ENCODE peak calls at places on chromosomes 5 and 9, in nine cellular contexts. E is HCT116; Q is breast epithelium; R is BJ; O is MM.1S; B is GM23248; I is CD4-positive, alpha-beta memory T cell; N is effector memory CD4-positive, alpha-beta T cell; X is left lung. A is an unnamed sample.

GRCh38 chr9:134059661-134060395 is 8.0 kb downstream of the BRD3 start:
- DNase-seq in E (no peak), Q (no peak), R (no peak), O (peak; percentile 90), B (no peak), I (no peak), N (no peak), X (peak; percentile 70), A (peak; percentile 53)

GRCh38 chr5:38782185-38782584 is 63.6 kb upstream of the OSMR start:
- DNase-seq in E (no peak), Q (no peak), R (no peak), O (peak; percentile 36), B (no peak), I (no peak), N (no peak), X (no peak), A (no peak)

GRCh38 chr9:113011911-113012381 is at the start of gene ZNF883:
- DNase-seq in E (no peak), Q (no peak), R (peak; percentile 0), O (peak; percentile 50), B (peak; percentile 85), I (no peak), N (no peak), X (peak; percentile 67), A (peak; percentile 9)

GRCh38 chr5:1901081-1901480 is 18.4 kb upstream of the IRX4 start:
- DNase-seq in E (no peak), Q (no peak), R (no peak), O (no peak), B (peak; percentile 45), I (no peak), N (no peak), X (no peak), A (no peak)

GRCh38 chr5:141664733-141665461 is 13.7 kb upstream of the FCHSD1 start:
- DNase-seq in E (peak; percentile 54), Q (peak; percentile 61), R (no peak), O (peak; percentile 55), B (peak; percentile 69), I (peak; percentile 60), N (peak; percentile 42), X (peak; percentile 77), A (peak; percentile 50)

GRCh38 chr5:56977034-56977433 is 25.1 kb upstream of the MIER3 start:
- DNase-seq in E (no peak), Q (no peak), R (no peak), O (no peak), B (no peak), I (no peak), N (no peak), X (peak; percentile 66), A (no peak)

GRCh38 chr5:157366741-157367684 is 93.0 kb upstream of the NIPAL4 start:
- DNase-seq in E (no peak), Q (no peak), R (peak; percentile 12), O (no peak), B (peak; percentile 84), I (no peak), N (no peak), X (no peak), A (no peak)

GRCh38 chr5:9430306-9430705 is 115.6 kb downstream of the SEMA5A start:
- DNase-seq in E (no peak), Q (no peak), R (no peak), O (no peak), B (no peak), I (no peak), N (no peak), X (no peak), A (no peak)

GRCh38 chr5:7897014-7897600 is 28.2 kb downstream of the MTRR start:
- DNase-seq in E (no peak), Q (no peak), R (no peak), O (no peak), B (peak; percentile 65), I (no peak), N (no peak), X (no peak), A (no peak)

GRCh38 chr5:79886940-79887339 is 104.1 kb downstream of the MTX3 start:
- DNase-seq in E (no peak), Q (no peak), R (no peak), O (peak; percentile 91), B (no peak), I (no peak), N (no peak), X (no peak), A (no peak)

GRCh38 chr5:134784241-134784920 is 25.8 kb downstream of the DDX46 start:
- DNase-seq in E (no peak), Q (no peak), R (no peak), O (no peak), B (peak; percentile 15), I (no peak), N (no peak), X (no peak), A (no peak)

GRCh38 chr9:27124151-27124550 is 15.1 kb downstream of the TEK start:
- DNase-seq in E (no peak), Q (no peak), R (no peak), O (no peak), B (peak; percentile 12), I (no peak), N (no peak), X (no peak), A (no peak)

GRCh38 chr5:160169326-160169725 is 50.1 kb upstream of the PWWP2A start:
- DNase-seq in E (no peak), Q (no peak), R (peak; percentile 70), O (no peak), B (peak; percentile 96), I (no peak), N (no peak), X (no peak), A (no peak)

GRCh38 chr5:179762781-179763176 is 30.2 kb downstream of the MAML1 start:
- DNase-seq in E (no peak), Q (no peak), R (peak; percentile 35), O (no peak), B (peak; percentile 74), I (no peak), N (no peak), X (no peak), A (no peak)

GRCh38 chr5:109862301-109862700 is 172.6 kb downstream of the MAN2A1 start:
- DNase-seq in E (no peak), Q (no peak), R (no peak), O (no peak), B (no peak), I (no peak), N (no peak), X (no peak), A (no peak)

GRCh38 chr5:72138943-72139467 is 31.7 kb downstream of the MAP1B start:
- DNase-seq in E (no peak), Q (no peak), R (peak; percentile 84), O (no peak), B (peak; percentile 97), I (no peak), N (no peak), X (no peak), A (peak; percentile 53)

GRCh38 chr5:151556808-151557207 is 34.3 kb downstream of the FAT2 start:
- DNase-seq in E (no peak), Q (no peak), R (no peak), O (no peak), B (no peak), I (no peak), N (no peak), X (no peak), A (no peak)

GRCh38 chr9:112193562-112194288 is 18.6 kb upstream of the SUSD1 start:
- DNase-seq in E (no peak), Q (no peak), R (no peak), O (no peak), B (no peak), I (no peak), N (no peak), X (no peak), A (no peak)

GRCh38 chr5:173645437-173645807 is 29.0 kb upstream of the BOD1 start:
- DNase-seq in E (no peak), Q (no peak), R (peak; percentile 19), O (no peak), B (peak; percentile 16), I (no peak), N (no peak), X (peak; percentile 63), A (no peak)

GRCh38 chr5:154878642-154879335 is 20.4 kb downstream of the CNOT8 start:
- DNase-seq in E (no peak), Q (no peak), R (no peak), O (no peak), B (peak; percentile 23), I (no peak), N (no peak), X (no peak), A (no peak)
- H3K36me3 ChIP-seq in E (peaks cover 23% of the 10 kb centered on the region), Q (peaks cover 9% of the 10 kb centered on the region), R (peaks cover 9% of the 10 kb centered on the region), O (peaks cover 5% of the 10 kb centered on the region), B (peaks cover 25% of the 10 kb centered on the region), I (peaks cover 18% of the 10 kb centered on the region), N (peaks cover 42% of the 10 kb centered on the region), X (peaks cover 59% of the 10 kb centered on the region), A (peaks cover 10% of the 10 kb centered on the region)

DNA sequence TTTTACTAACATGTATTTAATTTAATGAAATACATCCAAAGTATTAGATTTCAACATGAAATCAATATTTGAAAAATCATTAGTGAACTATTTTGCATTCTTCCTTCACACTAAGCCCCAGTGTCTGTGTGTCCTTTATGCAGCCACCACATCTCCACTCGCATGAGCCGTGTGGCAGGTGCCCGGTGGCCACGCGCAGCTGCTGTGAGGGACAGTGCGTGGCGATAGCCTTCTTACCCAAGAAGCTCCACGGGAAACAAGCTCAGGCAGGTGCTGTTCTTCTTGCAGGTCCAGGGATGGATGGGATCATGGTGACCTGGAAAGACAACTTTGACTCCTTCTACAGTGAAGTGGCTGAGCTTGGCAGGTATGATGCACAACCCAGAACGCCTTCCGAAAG is 79.3 kb upstream of the OTULINL start:
- DNase-seq in E (no peak), Q (no peak), R (no peak), O (no peak), B (no peak), I (no peak), N (no peak), X (no peak), A (no peak)
- H3K36me3 ChIP-seq in E (peaks cover 28% of the 10 kb centered on the region), Q (peaks cover 6% of the 10 kb centered on the region), R (peaks cover 75% of the 10 kb centered on the region), O (no peaks in the 10 kb centered on the region), B (peaks cover 78% of the 10 kb centered on the region), I (no peaks in the 10 kb centered on the region), N (no peaks in the 10 kb centered on the region), X (peaks cover 99% of the 10 kb centered on the region), A (peaks cover 50% of the 10 kb centered on the region)

DNA sequence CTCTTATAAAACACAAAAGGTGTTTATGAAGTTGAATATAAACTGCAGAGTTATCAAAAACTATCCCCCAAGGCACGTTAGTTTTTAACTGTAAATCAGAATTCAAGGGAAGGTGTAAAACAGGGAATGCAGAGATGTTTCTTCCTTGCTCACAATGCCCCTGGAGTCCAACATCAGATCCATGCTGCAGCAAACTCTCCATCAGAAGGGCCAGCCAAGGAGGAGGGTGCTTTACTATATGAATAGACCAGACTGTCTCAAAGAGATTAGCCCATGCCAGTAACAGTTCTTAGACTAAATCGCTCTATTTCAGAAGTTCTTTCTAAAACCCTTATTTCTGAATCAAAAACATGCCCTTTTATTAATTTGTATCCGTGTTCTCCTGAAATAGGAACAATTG is 362.7 kb upstream of the RPS23 start:
- DNase-seq in E (no peak), Q (no peak), R (no peak), O (no peak), B (peak; percentile 1), I (no peak), N (no peak), X (no peak), A (no peak)
- H3K36me3 ChIP-seq in E (no peaks in the 10 kb centered on the region), Q (no peaks in the 10 kb centered on the region), R (no peaks in the 10 kb centered on the region), O (no peaks in the 10 kb centered on the region), B (no peaks in the 10 kb centered on the region), I (no peaks in the 10 kb centered on the region), N (no peaks in the 10 kb centered on the region), X (no peaks in the 10 kb centered on the region), A (no peaks in the 10 kb centered on the region)

DNA sequence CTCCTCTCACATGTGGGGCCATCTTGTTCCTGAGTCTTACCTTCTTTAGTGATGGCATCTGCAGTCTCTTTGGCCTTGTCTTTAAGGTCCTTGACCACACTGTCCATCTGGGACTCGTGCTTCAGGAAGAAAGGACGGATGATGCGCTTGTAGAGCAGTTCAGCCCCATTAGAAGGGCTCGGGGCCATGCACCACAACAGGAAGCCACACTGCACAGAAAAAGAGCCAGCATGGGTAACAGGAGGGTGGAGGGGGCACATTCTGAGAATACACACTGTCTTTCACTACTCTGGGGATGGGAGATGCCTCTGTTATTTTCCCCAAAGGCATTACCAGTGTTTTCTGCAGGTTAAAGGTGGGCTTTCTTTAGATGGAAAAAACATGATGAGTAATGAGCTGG is 25.9 kb downstream of the SRP19 start:
- DNase-seq in E (no peak), Q (no peak), R (no peak), O (no peak), B (no peak), I (no peak), N (no peak), X (no peak), A (no peak)
- H3K36me3 ChIP-seq in E (peaks cover 17% of the 10 kb centered on the region), Q (no peaks in the 10 kb centered on the region), R (peaks cover 14% of the 10 kb centered on the region), O (peaks cover 12% of the 10 kb centered on the region), B (peaks cover 36% of the 10 kb centered on the region), I (peaks cover 10% of the 10 kb centered on the region), N (peaks cover 24% of the 10 kb centered on the region), X (peaks cover 77% of the 10 kb centered on the region), A (peaks cover 26% of the 10 kb centered on the region)

A was measured in GM06990.